ENCODE peak calls at places on chromosomes 7 and 10, in six cellular contexts. One of them, this sample, is unnamed.
A peak's percentile ranks its signal among the peaks of the same experiment; 100 is the strongest.

GRCh38 chr7:49790209-49790608 is 16.8 kb downstream of the VWC2 start:
- DNase-seq in substantia nigra: no peak
- DNase-seq in LoVo: no peak
- DNase-seq in cortex of kidney: no peak
- DNase-seq in NCI-H1436: no peak
- DNase-seq in right cardiac atrium: no peak
- DNase-seq in this sample: no peak

GRCh38 chr7:157663061-157663863 is 326.5 kb downstream of the DNAJB6 start:
- DNase-seq in substantia nigra: no peak
- DNase-seq in LoVo: no peak
- DNase-seq in cortex of kidney: no peak
- DNase-seq in NCI-H1436: no peak
- DNase-seq in right cardiac atrium: no peak
- DNase-seq in this sample: no peak

GRCh38 chr10:119807960-119808697 is 64.5 kb downstream of the MCMBP start:
- DNase-seq in substantia nigra: no peak
- DNase-seq in LoVo: no peak
- DNase-seq in cortex of kidney: no peak
- DNase-seq in NCI-H1436: no peak
- DNase-seq in right cardiac atrium: no peak
- DNase-seq in this sample: no peak

GRCh38 chr10:31121074-31121685 is 89.5 kb upstream of the ZNF438 start:
- DNase-seq in substantia nigra: no peak
- DNase-seq in LoVo: no peak
- DNase-seq in cortex of kidney: no peak
- DNase-seq in NCI-H1436: no peak
- DNase-seq in right cardiac atrium: no peak
- DNase-seq in this sample: no peak

GRCh38 chr10:4693967-4694366 is 132.0 kb upstream of the AKR1E2 start:
- DNase-seq in substantia nigra: no peak
- DNase-seq in LoVo: no peak
- DNase-seq in cortex of kidney: no peak
- DNase-seq in NCI-H1436: no peak
- DNase-seq in right cardiac atrium: no peak
- DNase-seq in this sample: no peak

GRCh38 chr7:99624487-99624886 is 7.7 kb downstream of the ZSCAN25 start:
- DNase-seq in substantia nigra: no peak
- DNase-seq in LoVo: no peak
- DNase-seq in cortex of kidney: no peak
- DNase-seq in NCI-H1436: no peak
- DNase-seq in right cardiac atrium: no peak
- DNase-seq in this sample: no peak

GRCh38 chr10:62025134-62025794 is 123.8 kb downstream of the ARID5B start:
- DNase-seq in substantia nigra: no peak
- DNase-seq in LoVo: peak; percentile 51
- DNase-seq in cortex of kidney: no peak
- DNase-seq in NCI-H1436: no peak
- DNase-seq in right cardiac atrium: no peak
- DNase-seq in this sample: no peak

GRCh38 chr10:119268871-119269506 is 61.6 kb downstream of the GRK5 start:
- DNase-seq in substantia nigra: no peak
- DNase-seq in LoVo: no peak
- DNase-seq in cortex of kidney: no peak
- DNase-seq in NCI-H1436: no peak
- DNase-seq in right cardiac atrium: no peak
- DNase-seq in this sample: no peak

GRCh38 chr10:69503896-69504265 is 52.6 kb downstream of the TSPAN15 start:
- DNase-seq in substantia nigra: no peak
- DNase-seq in LoVo: no peak
- DNase-seq in cortex of kidney: no peak
- DNase-seq in NCI-H1436: no peak
- DNase-seq in right cardiac atrium: peak; percentile 35
- DNase-seq in this sample: no peak

GRCh38 chr10:27525819-27526218 is 21.7 kb downstream of the RAB18 start:
- DNase-seq in substantia nigra: no peak
- DNase-seq in LoVo: no peak
- DNase-seq in cortex of kidney: no peak
- DNase-seq in NCI-H1436: no peak
- DNase-seq in right cardiac atrium: no peak
- DNase-seq in this sample: peak; percentile 18

GRCh38 chr7:19016140-19016539 is 101.3 kb downstream of the TWIST1 start:
- DNase-seq in substantia nigra: no peak
- DNase-seq in LoVo: no peak
- DNase-seq in cortex of kidney: no peak
- DNase-seq in NCI-H1436: no peak
- DNase-seq in right cardiac atrium: no peak
- DNase-seq in this sample: no peak

GRCh38 chr7:69845721-69846495 is 247.6 kb downstream of the AUTS2 start:
- DNase-seq in substantia nigra: no peak
- DNase-seq in LoVo: no peak
- DNase-seq in cortex of kidney: no peak
- DNase-seq in NCI-H1436: no peak
- DNase-seq in right cardiac atrium: no peak
- DNase-seq in this sample: no peak

GRCh38 chr10:43964486-43964885 is 315.8 kb upstream of the ZNF32 start:
- DNase-seq in substantia nigra: no peak
- DNase-seq in LoVo: no peak
- DNase-seq in cortex of kidney: no peak
- DNase-seq in NCI-H1436: no peak
- DNase-seq in right cardiac atrium: no peak
- DNase-seq in this sample: no peak

GRCh38 chr7:154587812-154588211 is 415.1 kb downstream of the PAXIP1 start:
- DNase-seq in substantia nigra: no peak
- DNase-seq in LoVo: no peak
- DNase-seq in cortex of kidney: no peak
- DNase-seq in NCI-H1436: peak; percentile 92
- DNase-seq in right cardiac atrium: no peak
- DNase-seq in this sample: no peak

GRCh38 chr7:22393825-22394458 is 37.0 kb upstream of the RAPGEF5 start:
- DNase-seq in substantia nigra: no peak
- DNase-seq in LoVo: no peak
- DNase-seq in cortex of kidney: no peak
- DNase-seq in NCI-H1436: no peak
- DNase-seq in right cardiac atrium: no peak
- DNase-seq in this sample: no peak

GRCh38 chr7:142384508-142384922 is 126.7 kb upstream of the PRSS58 start:
- DNase-seq in substantia nigra: no peak
- DNase-seq in LoVo: peak; percentile 61
- DNase-seq in cortex of kidney: no peak
- DNase-seq in NCI-H1436: no peak
- DNase-seq in right cardiac atrium: no peak
- DNase-seq in this sample: no peak

GRCh38 chr7:127891144-127891543 is 140.1 kb downstream of the LRRC4 start:
- DNase-seq in substantia nigra: no peak
- DNase-seq in LoVo: no peak
- DNase-seq in cortex of kidney: no peak
- DNase-seq in NCI-H1436: no peak
- DNase-seq in right cardiac atrium: no peak
- DNase-seq in this sample: no peak

GRCh38 chr7:157558516-157558874 is 221.7 kb downstream of the DNAJB6 start:
- DNase-seq in substantia nigra: no peak
- DNase-seq in LoVo: no peak
- DNase-seq in cortex of kidney: no peak
- DNase-seq in NCI-H1436: no peak
- DNase-seq in right cardiac atrium: peak; percentile 40
- DNase-seq in this sample: no peak

GRCh38 chr10:98316661-98317060 is 48.7 kb upstream of the LOXL4 start:
- DNase-seq in substantia nigra: no peak
- DNase-seq in LoVo: no peak
- DNase-seq in cortex of kidney: no peak
- DNase-seq in NCI-H1436: no peak
- DNase-seq in right cardiac atrium: no peak
- DNase-seq in this sample: no peak

GRCh38 chr10:73650537-73651331 is 5.1 kb downstream of the SYNPO2L start:
- DNase-seq in substantia nigra: no peak
- DNase-seq in LoVo: no peak
- DNase-seq in cortex of kidney: no peak
- DNase-seq in NCI-H1436: no peak
- DNase-seq in right cardiac atrium: peak; percentile 82
- DNase-seq in this sample: no peak

GRCh38 chr7:16840094-16840493 is 35.3 kb upstream of the AGR2 start:
- DNase-seq in substantia nigra: no peak
- DNase-seq in LoVo: no peak
- DNase-seq in cortex of kidney: no peak
- DNase-seq in NCI-H1436: no peak
- DNase-seq in right cardiac atrium: no peak
- DNase-seq in this sample: no peak

GRCh38 chr10:132532784-132533560 is 4.6 kb upstream of the INPP5A start:
- DNase-seq in substantia nigra: no peak
- DNase-seq in LoVo: peak; percentile 62
- DNase-seq in cortex of kidney: no peak
- DNase-seq in NCI-H1436: no peak
- DNase-seq in right cardiac atrium: no peak
- DNase-seq in this sample: no peak

GRCh38 chr10:122565766-122566206 is 5.2 kb downstream of the DMBT1 start:
- DNase-seq in substantia nigra: peak; percentile 74
- DNase-seq in LoVo: peak; percentile 71
- DNase-seq in cortex of kidney: no peak
- DNase-seq in NCI-H1436: peak; percentile 83
- DNase-seq in right cardiac atrium: peak; percentile 89
- DNase-seq in this sample: peak; percentile 74

GRCh38 chr10:112115781-112116385 is 67.7 kb downstream of the GPAM start:
- DNase-seq in substantia nigra: peak; percentile 2
- DNase-seq in LoVo: peak; percentile 36
- DNase-seq in cortex of kidney: no peak
- DNase-seq in NCI-H1436: peak; percentile 60
- DNase-seq in right cardiac atrium: no peak
- DNase-seq in this sample: no peak

GRCh38 chr10:5981529-5981928 is 4.2 kb upstream of the IL15RA start:
- DNase-seq in substantia nigra: no peak
- DNase-seq in LoVo: no peak
- DNase-seq in cortex of kidney: no peak
- DNase-seq in NCI-H1436: no peak
- DNase-seq in right cardiac atrium: no peak
- DNase-seq in this sample: no peak

This sample was measured in NCI-H446.